ENCODE peak calls at places on chromosomes 1 and 21, in five cellular contexts. B is mesothelial cell of epicardium, P is GM12865, Y is MCF 10A, R is HCT116. F is an unnamed sample.

GRCh38 chr21:26840206-26840605 is 5.0 kb downstream of the ADAMTS1 start:
- DNase-seq in B (no peak), P (no peak), Y (no peak), R (no peak), F (no peak)

GRCh38 chr1:212283741-212284140 is 1.5 kb upstream of the PPP2R5A start:
- DNase-seq in B (no peak), P (no peak), Y (no peak), R (no peak), F (no peak)

GRCh38 chr1:188689542-188689941 is 1788.1 kb downstream of the BRINP3 start:
- DNase-seq in B (no peak), P (no peak), Y (peak; percentile 69), R (peak; percentile 51), F (no peak)

GRCh38 chr1:87451229-87451900 is 122.7 kb downstream of the LMO4 start:
- DNase-seq in B (no peak), P (no peak), Y (peak; percentile 3), R (no peak), F (no peak)

GRCh38 chr1:202333861-202334260 is 7.9 kb downstream of the UBE2T start:
- DNase-seq in B (no peak), P (no peak), Y (no peak), R (no peak), F (no peak)

GRCh38 chr21:38849776-38850175 is 44.0 kb downstream of the ETS2 start:
- DNase-seq in B (no peak), P (no peak), Y (no peak), R (no peak), F (no peak)

GRCh38 chr1:236433819-236434315 is 39.8 kb downstream of the EDARADD start:
- DNase-seq in B (no peak), P (no peak), Y (no peak), R (no peak), F (no peak)

GRCh38 chr1:208170252-208170651 is 73.9 kb downstream of the PLXNA2 start:
- DNase-seq in B (no peak), P (no peak), Y (peak; percentile 62), R (no peak), F (no peak)

GRCh38 chr1:25710583-25711347 is 89.2 kb upstream of the SELENON start:
- DNase-seq in B (no peak), P (no peak), Y (no peak), R (no peak), F (no peak)

GRCh38 chr1:151061012-151061401 is 810 bp downstream of the MLLT11 start:
- DNase-seq in B (no peak), P (no peak), Y (no peak), R (no peak), F (no peak)

GRCh38 chr21:45109831-45110492 is 35.6 kb downstream of the ADARB1 start:
- DNase-seq in B (no peak), P (peak; percentile 92), Y (no peak), R (no peak), F (peak; percentile 83)

GRCh38 chr1:43446881-43447835 is 6.6 kb downstream of the HYI start:
- DNase-seq in B (peak; percentile 16), P (no peak), Y (no peak), R (no peak), F (no peak)

GRCh38 chr1:63261736-63262142 is 60.6 kb upstream of the FOXD3 start:
- DNase-seq in B (no peak), P (no peak), Y (peak; percentile 91), R (no peak), F (no peak)

GRCh38 chr1:229275005-229275404 is 4.1 kb downstream of the RAB4A start:
- DNase-seq in B (no peak), P (no peak), Y (no peak), R (no peak), F (no peak)

GRCh38 chr1:242523968-242524570 is 428 bp downstream of the PLD5 start:
- DNase-seq in B (peak; percentile 66), P (no peak), Y (peak; percentile 74), R (no peak), F (peak; percentile 13)

GRCh38 chr1:151238467-151238739 is 16.1 kb upstream of the PSMD4 start:
- DNase-seq in B (no peak), P (no peak), Y (peak; percentile 68), R (no peak), F (no peak)

GRCh38 chr1:30232288-30232899 is 491.0 kb downstream of the MATN1 start:
- DNase-seq in B (no peak), P (peak; percentile 27), Y (peak; percentile 38), R (peak; percentile 27), F (no peak)

GRCh38 chr1:165481820-165482532 is 37.0 kb upstream of the RXRG start:
- DNase-seq in B (no peak), P (no peak), Y (peak; percentile 99), R (peak; percentile 28), F (no peak)

GRCh38 chr1:12469990-12470389 is 148.0 kb downstream of the DHRS3 start:
- DNase-seq in B (no peak), P (no peak), Y (no peak), R (peak; percentile 41), F (no peak)

GRCh38 chr1:4673494-4673893 is 19.1 kb downstream of the AJAP1 start:
- DNase-seq in B (no peak), P (no peak), Y (no peak), R (no peak), F (no peak)

GRCh38 chr1:43464840-43465693 is 11.3 kb upstream of the HYI start:
- DNase-seq in B (no peak), P (no peak), Y (no peak), R (no peak), F (no peak)

GRCh38 chr1:8251635-8252034 is 66.3 kb upstream of the SLC45A1 start:
- DNase-seq in B (no peak), P (no peak), Y (no peak), R (no peak), F (no peak)

GRCh38 chr1:226708342-226708780 is 30.7 kb downstream of the ITPKB start:
- DNase-seq in B (no peak), P (no peak), Y (peak; percentile 93), R (no peak), F (no peak)

GRCh38 chr1:56439610-56440264 is 139.6 kb downstream of the PLPP3 start:
- DNase-seq in B (no peak), P (no peak), Y (peak; percentile 33), R (no peak), F (no peak)

GRCh38 chr1:84731519-84731918 is 41.3 kb upstream of the SSX2IP start:
- DNase-seq in B (no peak), P (no peak), Y (no peak), R (no peak), F (no peak)

GRCh38 chr1:155623357-155623756 is 13.3 kb downstream of the MSTO1 start:
- DNase-seq in B (no peak), P (no peak), Y (no peak), R (no peak), F (no peak)

GRCh38 chr1:12153181-12153785 is 13.5 kb upstream of the TNFRSF1B start:
- DNase-seq in B (no peak), P (peak; percentile 82), Y (no peak), R (no peak), F (peak; percentile 65)

GRCh38 chr1:38898653-38899230 is 17.4 kb upstream of the GJA9 start:
- DNase-seq in B (no peak), P (no peak), Y (no peak), R (no peak), F (no peak)

GRCh38 chr1:170929412-170929834 is 5.9 kb upstream of the MROH9 start:
- DNase-seq in B (no peak), P (no peak), Y (no peak), R (no peak), F (no peak)

DNA sequence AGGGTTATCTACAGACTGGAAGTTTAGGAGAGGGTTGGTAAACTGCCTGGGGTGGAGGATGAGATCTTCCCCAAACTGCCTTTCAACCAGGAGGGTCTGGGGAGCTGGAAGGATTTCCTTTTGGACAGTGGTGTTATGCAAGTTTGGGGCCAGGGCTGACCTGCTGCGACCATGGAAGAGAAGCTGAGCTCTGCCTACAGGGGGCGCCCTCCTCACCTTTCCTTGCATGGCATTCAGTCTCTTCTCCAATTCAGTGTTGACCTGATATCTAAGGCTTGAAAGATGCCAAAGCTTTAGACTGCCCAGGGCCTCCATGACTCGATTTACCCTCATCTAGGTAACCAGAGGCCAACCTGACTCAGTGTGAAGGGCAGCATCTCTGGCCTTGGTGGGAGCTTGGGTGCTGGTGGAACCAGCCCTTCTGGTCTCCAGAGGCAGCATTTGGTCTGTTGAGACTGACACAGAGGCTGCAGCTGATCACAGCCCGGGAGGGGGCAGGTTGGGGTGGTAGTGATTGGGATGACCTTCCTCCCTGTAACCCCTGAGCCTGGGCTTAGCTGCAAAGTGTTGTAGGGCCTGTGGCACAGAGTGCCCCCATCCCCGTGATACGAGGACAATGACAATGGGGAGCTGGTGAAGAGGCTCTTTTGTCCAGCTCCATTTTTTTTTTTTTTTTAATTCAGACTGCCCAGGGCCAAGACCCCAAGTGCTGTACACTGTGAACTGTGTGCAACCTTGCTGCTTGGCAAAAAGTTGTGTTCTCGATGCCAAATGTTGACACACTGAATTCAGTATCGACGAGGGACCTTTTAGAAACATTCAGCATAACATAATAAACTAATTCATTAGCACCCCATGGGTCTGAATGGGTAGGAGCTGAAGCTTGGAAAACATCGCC is 169.9 kb downstream of the GRIK3 start:
- DNase-seq in B (no peak), P (peak; percentile 51), Y (no peak), R (peak; percentile 16), F (no peak)
- TF ChIP-seq CTCF in B (peak; percentile 34), P (peak; percentile 65), Y (peak; percentile 11), R (peak; percentile 88), F (peak; percentile 72)

GRCh38 chr1:222769181-222769580 is 32.2 kb downstream of the FAM177B start:
- DNase-seq in B (no peak), P (peak; percentile 21), Y (no peak), R (peak; percentile 24), F (no peak)
- TF ChIP-seq CTCF in B (no peak), P (peak; percentile 18), Y (peak; percentile 31), R (peak; percentile 26), F (peak; percentile 18)

DNA sequence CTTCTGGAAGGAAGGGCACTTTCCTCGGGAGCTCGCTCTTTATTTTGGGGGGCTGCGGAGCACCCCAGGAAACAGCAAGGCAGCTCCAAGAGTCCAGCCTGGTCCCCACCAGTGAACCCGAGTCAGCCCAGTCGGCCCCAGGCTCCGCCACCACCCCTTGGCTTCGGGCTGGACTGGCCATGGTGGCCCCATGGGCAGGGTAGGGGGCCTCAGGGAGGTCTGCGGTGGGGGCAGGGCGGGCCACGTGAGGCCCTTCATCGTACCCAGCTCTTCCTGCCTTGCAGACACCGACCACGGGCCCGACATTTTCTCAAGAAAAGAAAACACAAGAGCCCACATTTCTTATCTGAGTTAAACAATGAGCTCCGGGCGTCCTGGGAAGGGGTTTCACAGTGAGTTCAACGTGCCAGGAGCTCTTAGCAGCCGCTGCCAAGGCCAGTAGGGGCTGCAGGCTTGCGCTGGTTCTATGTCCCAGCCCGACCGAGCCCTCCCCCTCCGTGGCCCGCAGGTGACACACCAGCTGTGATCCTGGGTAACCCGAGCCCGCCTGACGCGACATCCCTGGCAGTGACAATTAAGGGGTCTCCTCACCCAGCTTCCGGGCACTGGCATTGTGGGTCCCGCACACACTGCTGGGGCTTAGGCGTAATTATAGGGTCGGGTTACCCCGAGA is 66.2 kb downstream of the PRDM16 start:
- DNase-seq in B (no peak), P (no peak), Y (no peak), R (no peak), F (no peak)
- TF ChIP-seq CTCF in B (no peak), P (no peak), Y (no peak), R (no peak), F (no peak)

GRCh38 chr1:19109545-19109944 is 100.5 kb downstream of the UBR4 start:
- DNase-seq in B (no peak), P (no peak), Y (no peak), R (no peak), F (no peak)

GRCh38 chr1:19110266-19110927 is 99.7 kb downstream of the UBR4 start:
- DNase-seq in B (no peak), P (no peak), Y (no peak), R (no peak), F (no peak)

GRCh38 chr1:19115082-19115808 is 94.8 kb downstream of the UBR4 start:
- DNase-seq in B (no peak), P (no peak), Y (no peak), R (no peak), F (no peak)

GRCh38 chr1:19113362-19114092 is 96.5 kb downstream of the UBR4 start:
- DNase-seq in B (no peak), P (peak; percentile 48), Y (peak; percentile 54), R (peak; percentile 33), F (no peak)
- TF ChIP-seq CTCF in B (no peak), P (peak; percentile 47), Y (peak; percentile 26), R (peak; percentile 37), F (peak; percentile 75)

F was measured in GM06990.